ENCODE peak calls at places on chromosomes 6 and 20, in five cellular contexts. One of them, this sample, is unnamed.
A peak's percentile ranks its signal among the peaks of the same experiment; 100 is the strongest.

GRCh38 chr6:84410377-84410776 is 182.9 kb upstream of the CEP162 start:
- DNase-seq in HL-60: no peak
- DNase-seq in left ventricle myocardium inferior: no peak
- DNase-seq in A549: no peak
- DNase-seq in GM12878: no peak
- DNase-seq in this sample: no peak

GRCh38 chr6:38750968-38751615 is 36.0 kb downstream of the DNAH8 start:
- DNase-seq in A549: no peak
- DNase-seq in left ventricle myocardium inferior: no peak
- DNase-seq in HL-60: no peak
- DNase-seq in GM12878: no peak
- DNase-seq in this sample: no peak

GRCh38 chr20:33909331-33909921 is 84.3 kb upstream of the RALY start:
- DNase-seq in HL-60: no peak
- DNase-seq in left ventricle myocardium inferior: no peak
- DNase-seq in GM12878: no peak
- DNase-seq in A549: peak; percentile 23
- DNase-seq in this sample: no peak

GRCh38 chr6:107128175-107128574 is 12.9 kb upstream of the BEND3 start:
- DNase-seq in GM12878: no peak
- DNase-seq in HL-60: no peak
- DNase-seq in left ventricle myocardium inferior: no peak
- DNase-seq in A549: no peak
- DNase-seq in this sample: no peak

GRCh38 chr6:80767808-80768207 is 661.3 kb downstream of the BCKDHB start:
- DNase-seq in A549: no peak
- DNase-seq in HL-60: no peak
- DNase-seq in left ventricle myocardium inferior: peak; percentile 62
- DNase-seq in GM12878: no peak
- DNase-seq in this sample: peak; percentile 16

GRCh38 chr6:159700970-159701369 is 7.9 kb upstream of the SOD2 start:
- DNase-seq in HL-60: no peak
- DNase-seq in GM12878: no peak
- DNase-seq in left ventricle myocardium inferior: no peak
- DNase-seq in A549: no peak
- DNase-seq in this sample: no peak

GRCh38 chr20:21338291-21338690 is 35.2 kb downstream of the XRN2 start:
- DNase-seq in A549: no peak
- DNase-seq in HL-60: no peak
- DNase-seq in left ventricle myocardium inferior: no peak
- DNase-seq in GM12878: no peak
- DNase-seq in this sample: no peak

GRCh38 chr6:63477422-63478040 is 94.7 kb upstream of the LOC128125822 start:
- DNase-seq in GM12878: no peak
- DNase-seq in left ventricle myocardium inferior: no peak
- DNase-seq in HL-60: no peak
- DNase-seq in A549: no peak
- DNase-seq in this sample: no peak

GRCh38 chr6:125858427-125859320 is 67.9 kb downstream of the NCOA7 start:
- DNase-seq in HL-60: no peak
- DNase-seq in GM12878: no peak
- DNase-seq in left ventricle myocardium inferior: no peak
- DNase-seq in A549: peak; percentile 85
- DNase-seq in this sample: peak; percentile 35

GRCh38 chr20:13286600-13286999 is 65.5 kb downstream of the ISM1 start:
- DNase-seq in left ventricle myocardium inferior: no peak
- DNase-seq in GM12878: no peak
- DNase-seq in HL-60: no peak
- DNase-seq in A549: no peak
- DNase-seq in this sample: no peak

GRCh38 chr20:1855113-1855512 is 40.1 kb upstream of the SIRPA start:
- DNase-seq in left ventricle myocardium inferior: no peak
- DNase-seq in A549: no peak
- DNase-seq in HL-60: no peak
- DNase-seq in GM12878: no peak
- DNase-seq in this sample: no peak

GRCh38 chr20:63552481-63553249 is 1.3 kb upstream of the FNDC11 start:
- DNase-seq in HL-60: no peak
- DNase-seq in GM12878: peak; percentile 52
- DNase-seq in left ventricle myocardium inferior: no peak
- DNase-seq in A549: no peak
- DNase-seq in this sample: no peak

GRCh38 chr6:32944265-32944664 is 3.4 kb upstream of the HLA-DMB start:
- DNase-seq in GM12878: peak; percentile 84
- DNase-seq in A549: no peak
- DNase-seq in left ventricle myocardium inferior: no peak
- DNase-seq in HL-60: no peak
- DNase-seq in this sample: no peak

GRCh38 chr6:12595161-12595792 is 121.3 kb upstream of the PHACTR1 start:
- DNase-seq in HL-60: no peak
- DNase-seq in GM12878: no peak
- DNase-seq in left ventricle myocardium inferior: no peak
- DNase-seq in A549: no peak
- DNase-seq in this sample: no peak

GRCh38 chr6:7725412-7725811 is 487 bp upstream of the BMP6 start:
- DNase-seq in HL-60: no peak
- DNase-seq in A549: no peak
- DNase-seq in GM12878: no peak
- DNase-seq in left ventricle myocardium inferior: no peak
- DNase-seq in this sample: no peak

GRCh38 chr20:43751167-43752050 is 24.6 kb upstream of the GTSF1L start:
- DNase-seq in left ventricle myocardium inferior: no peak
- DNase-seq in GM12878: peak; percentile 99
- DNase-seq in A549: no peak
- DNase-seq in HL-60: no peak
- DNase-seq in this sample: no peak

GRCh38 chr6:133991096-133991593 is 38.1 kb downstream of the TBPL1 start:
- DNase-seq in A549: no peak
- DNase-seq in HL-60: no peak
- DNase-seq in left ventricle myocardium inferior: no peak
- DNase-seq in GM12878: no peak
- DNase-seq in this sample: no peak

GRCh38 chr20:24698706-24699206 is 229.3 kb downstream of the SYNDIG1 start:
- DNase-seq in left ventricle myocardium inferior: no peak
- DNase-seq in HL-60: no peak
- DNase-seq in A549: no peak
- DNase-seq in GM12878: no peak
- DNase-seq in this sample: no peak

GRCh38 chr20:44097521-44098255 is 89.3 kb downstream of the JPH2 start:
- DNase-seq in left ventricle myocardium inferior: no peak
- DNase-seq in HL-60: no peak
- DNase-seq in GM12878: no peak
- DNase-seq in A549: no peak
- DNase-seq in this sample: no peak

GRCh38 chr6:39357998-39358686 is 35.6 kb upstream of the KCNK16 start:
- DNase-seq in HL-60: no peak
- DNase-seq in A549: no peak
- DNase-seq in left ventricle myocardium inferior: no peak
- DNase-seq in GM12878: no peak
- DNase-seq in this sample: no peak

GRCh38 chr6:160253714-160254113 is 4.9 kb downstream of the SLC22A2 start:
- DNase-seq in HL-60: no peak
- DNase-seq in A549: no peak
- DNase-seq in left ventricle myocardium inferior: no peak
- DNase-seq in GM12878: no peak
- DNase-seq in this sample: no peak

GRCh38 chr6:136114661-136115060 is 135.4 kb downstream of the MTFR2 start:
- DNase-seq in GM12878: no peak
- DNase-seq in A549: no peak
- DNase-seq in HL-60: no peak
- DNase-seq in left ventricle myocardium inferior: no peak
- DNase-seq in this sample: no peak

GRCh38 chr6:37011656-37012378 is 6.4 kb downstream of the FGD2 start:
- DNase-seq in A549: no peak
- DNase-seq in GM12878: no peak
- DNase-seq in left ventricle myocardium inferior: no peak
- DNase-seq in HL-60: no peak
- DNase-seq in this sample: no peak

GRCh38 chr6:40349566-40350192 is 237.5 kb downstream of the LRFN2 start:
- DNase-seq in HL-60: no peak
- DNase-seq in left ventricle myocardium inferior: no peak
- DNase-seq in A549: no peak
- DNase-seq in GM12878: no peak
- DNase-seq in this sample: no peak

GRCh38 chr20:33677991-33678431 is 3.8 kb upstream of the NECAB3 start:
- DNase-seq in left ventricle myocardium inferior: peak; percentile 74
- DNase-seq in A549: no peak
- DNase-seq in HL-60: no peak
- DNase-seq in GM12878: no peak
- DNase-seq in this sample: no peak

GRCh38 chr20:6956574-6956973 is 189.1 kb downstream of the BMP2 start:
- DNase-seq in left ventricle myocardium inferior: no peak
- DNase-seq in A549: no peak
- DNase-seq in HL-60: no peak
- DNase-seq in GM12878: no peak
- DNase-seq in this sample: no peak

GRCh38 chr6:157759028-157759427 is 64.0 kb upstream of the SNX9 start:
- DNase-seq in left ventricle myocardium inferior: no peak
- DNase-seq in HL-60: no peak
- DNase-seq in A549: no peak
- DNase-seq in GM12878: no peak
- DNase-seq in this sample: no peak

DNA sequence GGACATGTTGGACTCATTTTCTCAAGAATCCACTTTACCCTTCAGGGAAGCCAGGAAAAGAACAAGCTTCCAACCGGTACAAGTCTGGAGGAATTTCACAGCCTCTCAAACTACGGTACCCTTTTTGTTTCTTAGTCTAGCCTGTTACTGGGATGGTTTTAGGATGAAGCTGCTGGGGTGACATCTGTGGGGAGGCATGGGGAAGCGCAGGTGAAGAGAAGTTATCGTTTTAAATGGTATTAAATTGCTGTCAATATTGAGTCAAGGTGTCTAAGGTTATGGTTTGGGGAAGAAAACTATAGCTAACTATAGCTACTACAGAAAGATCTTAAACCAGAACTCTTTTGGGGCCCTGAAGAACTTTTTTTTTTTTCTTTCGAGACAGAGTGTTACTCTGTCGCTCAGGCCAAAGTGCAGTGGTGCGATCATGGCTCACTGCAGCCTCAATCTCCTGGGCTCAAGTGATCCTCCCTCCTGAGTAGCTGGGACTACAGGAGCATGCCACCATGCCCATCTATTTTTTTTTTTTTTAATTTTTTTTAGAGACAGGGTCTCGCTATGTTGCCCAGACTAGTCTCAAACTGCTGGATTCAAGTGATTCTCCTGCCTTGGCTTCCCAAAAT is 128.7 kb downstream of the RIN2 start:
- DNase-seq in A549: peak; percentile 67
- DNase-seq in HL-60: no peak
- DNase-seq in left ventricle myocardium inferior: no peak
- DNase-seq in GM12878: no peak
- DNase-seq in this sample: no peak
- H3K27ac ChIP-seq in A549: peak overlapping the region; percentile 92
- H3K27ac ChIP-seq in HL-60: no peak overlapping the region
- H3K27ac ChIP-seq in left ventricle myocardium inferior: peak overlapping the region; percentile 92
- H3K27ac ChIP-seq in GM12878: no peak overlapping the region
- H3K27ac ChIP-seq in this sample: peak overlapping the region; percentile 89

DNA sequence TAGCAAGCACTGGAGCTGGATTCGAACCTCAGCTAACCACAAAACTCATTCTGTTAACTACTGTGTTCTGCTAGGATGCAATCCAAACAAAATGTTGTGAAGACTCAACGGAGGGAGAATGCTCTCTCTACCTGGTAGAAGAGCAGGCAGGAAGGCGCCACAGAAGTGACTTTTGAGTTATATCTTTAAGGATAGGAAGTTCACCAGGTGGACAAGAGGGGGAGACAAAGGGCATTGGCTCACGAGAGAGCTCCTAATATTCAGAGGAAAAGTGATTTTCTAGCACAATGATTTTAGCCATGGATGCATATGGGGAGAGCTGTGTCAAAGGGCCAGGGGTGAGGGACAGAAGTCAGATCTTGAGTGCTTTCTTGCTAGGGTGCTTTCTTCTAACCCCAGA is 108.4 kb upstream of the MAFB start:
- DNase-seq in HL-60: no peak
- DNase-seq in left ventricle myocardium inferior: no peak
- DNase-seq in GM12878: no peak
- DNase-seq in A549: peak; percentile 13
- DNase-seq in this sample: no peak
- TF ChIP-seq CTCF in HL-60: no peak
- TF ChIP-seq CTCF in left ventricle myocardium inferior: peak; percentile 49
- TF ChIP-seq CTCF in GM12878: peak; percentile 53
- TF ChIP-seq CTCF in A549: no peak
- TF ChIP-seq CTCF in this sample: peak; percentile 12

DNA sequence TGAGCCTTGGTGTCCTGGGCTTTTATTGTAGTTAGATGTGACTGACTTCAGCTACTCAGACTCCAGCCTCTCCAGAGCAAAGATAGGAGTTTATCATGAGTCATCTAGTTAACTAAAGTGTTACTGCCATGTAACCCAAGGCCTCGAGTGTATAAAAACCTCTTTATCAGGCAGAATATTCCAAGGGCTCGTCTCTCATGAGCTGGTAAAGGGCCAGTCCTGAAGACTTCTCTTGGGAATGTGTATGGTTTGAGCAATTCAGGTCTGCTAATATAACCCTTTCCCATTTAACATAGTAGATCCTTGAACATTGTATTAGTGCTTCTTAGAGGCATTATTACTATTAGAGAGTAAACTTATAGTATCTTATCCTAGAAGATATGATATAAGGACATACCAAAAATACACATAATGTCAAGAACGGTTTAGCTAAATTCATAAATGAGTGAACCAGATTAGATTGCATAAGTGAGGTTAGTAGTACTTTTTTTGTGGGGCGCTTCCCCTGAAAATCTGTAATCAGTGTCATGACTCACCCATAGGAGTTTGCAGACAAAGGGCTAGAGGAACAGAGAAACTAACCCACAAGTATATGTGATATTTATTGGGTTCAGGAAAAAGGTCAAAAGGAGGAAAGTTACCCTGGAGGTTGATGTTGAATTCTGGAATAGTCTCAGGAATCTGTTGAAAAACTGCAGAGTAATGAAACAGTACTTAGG is 16.0 kb downstream of the DSE start:
- DNase-seq in HL-60: no peak
- DNase-seq in A549: peak; percentile 9
- DNase-seq in left ventricle myocardium inferior: no peak
- DNase-seq in GM12878: no peak
- DNase-seq in this sample: no peak
- H3K4me3 ChIP-seq in HL-60: no peak overlapping the region
- H3K4me3 ChIP-seq in A549: no peak overlapping the region
- H3K4me3 ChIP-seq in left ventricle myocardium inferior: no peak overlapping the region
- H3K4me3 ChIP-seq in GM12878: peak overlapping the region; percentile 59
- H3K4me3 ChIP-seq in this sample: no peak overlapping the region

DNA sequence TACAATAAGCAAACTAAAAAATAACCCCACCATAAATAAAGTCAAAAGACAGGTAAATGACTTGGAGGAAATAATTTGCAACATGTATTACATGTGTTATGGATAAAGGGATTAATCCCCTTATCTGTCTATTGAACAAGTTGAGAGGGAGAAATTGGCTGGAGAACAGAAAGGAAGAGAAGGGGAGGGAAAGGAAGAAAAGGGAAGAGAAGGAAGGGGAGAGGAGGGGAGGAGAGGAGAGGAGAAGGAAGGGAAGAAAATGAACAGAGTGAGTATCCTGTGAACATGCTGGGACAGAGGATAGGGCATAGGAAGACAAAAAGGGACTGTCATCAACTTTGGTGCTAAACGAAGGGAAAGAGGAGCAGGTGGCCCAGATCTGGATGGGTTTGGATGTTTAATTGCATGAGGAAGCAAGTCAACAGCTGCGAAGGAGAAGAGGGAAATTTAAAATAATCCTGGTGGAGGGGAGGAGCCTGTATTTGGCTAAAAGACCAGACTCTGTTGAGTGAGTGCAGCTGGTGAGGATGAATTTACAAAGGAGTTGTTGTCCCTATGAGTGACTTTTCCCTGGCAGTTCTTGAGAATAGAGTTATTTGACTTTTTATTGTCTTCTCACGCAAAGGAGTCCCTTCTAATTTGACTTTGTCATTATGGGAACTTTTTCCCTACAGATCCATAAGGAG is 14.2 kb upstream of the SHLD1 start:
- DNase-seq in HL-60: no peak
- DNase-seq in left ventricle myocardium inferior: no peak
- DNase-seq in GM12878: no peak
- DNase-seq in A549: no peak
- DNase-seq in this sample: no peak
- H3K27ac ChIP-seq in HL-60: no peak overlapping the region
- H3K27ac ChIP-seq in left ventricle myocardium inferior: peak overlapping the region; percentile 42
- H3K27ac ChIP-seq in GM12878: no peak overlapping the region
- H3K27ac ChIP-seq in A549: peak overlapping the region; percentile 93
- H3K27ac ChIP-seq in this sample: no peak overlapping the region